ENCODE peak calls at places on chromosomes 12 and 14, in six cellular contexts. K, W, N, C, A and V are unnamed samples.

GRCh38 chr12:9405861-9406563 is 197.8 kb upstream of the PZP start:
- DNase-seq in K (no peak), W (no peak), N (no peak), C (no peak), A (no peak), V (no peak)

GRCh38 chr12:68270358-68270757 is 17.0 kb upstream of the IL22 start:
- DNase-seq in K (no peak), W (no peak), N (no peak), C (no peak), A (no peak), V (no peak)

GRCh38 chr12:78726854-78727253 is 137.7 kb upstream of the SYT1 start:
- DNase-seq in K (no peak), W (no peak), N (no peak), C (no peak), A (no peak), V (no peak)

GRCh38 chr12:109575683-109576082 is 2.1 kb downstream of the MVK start:
- DNase-seq in K (no peak), W (no peak), N (no peak), C (no peak), A (no peak), V (no peak)

GRCh38 chr14:37591941-37592287 is 3.1 kb downstream of the FOXA1 start:
- DNase-seq in K (no peak), W (no peak), N (no peak), C (no peak), A (no peak), V (no peak)

GRCh38 chr12:46523863-46524770 is 151.5 kb upstream of the SLC38A2 start:
- DNase-seq in K (no peak), W (peak; percentile 95), N (peak; percentile 92), C (peak; percentile 91), A (no peak), V (no peak)

GRCh38 chr14:94550041-94550440 is 11.2 kb upstream of the SERPINA4 start:
- DNase-seq in K (no peak), W (no peak), N (no peak), C (no peak), A (peak; percentile 28), V (no peak)

GRCh38 chr12:88299567-88300101 is 157.5 kb downstream of the TMTC3 start:
- DNase-seq in K (no peak), W (peak; percentile 95), N (peak; percentile 78), C (peak; percentile 98), A (no peak), V (no peak)

GRCh38 chr12:1630081-1630826 is 1.2 kb downstream of the WNT5B start:
- DNase-seq in K (peak; percentile 68), W (no peak), N (no peak), C (peak; percentile 56), A (peak; percentile 89), V (no peak)

GRCh38 chr14:94614802-94615201 is 2.6 kb downstream of the SERPINA3 start:
- DNase-seq in K (no peak), W (no peak), N (no peak), C (no peak), A (peak; percentile 75), V (no peak)

GRCh38 chr12:2383276-2384028 is 330.7 kb downstream of the CACNA1C start:
- DNase-seq in K (no peak), W (no peak), N (no peak), C (no peak), A (peak; percentile 50), V (no peak)

GRCh38 chr12:41663487-41664258 is 475.6 kb downstream of the PDZRN4 start:
- DNase-seq in K (no peak), W (no peak), N (no peak), C (peak; percentile 17), A (no peak), V (no peak)

GRCh38 chr14:47442206-47442605 is 233.2 kb downstream of the MDGA2 start:
- DNase-seq in K (peak; percentile 6), W (no peak), N (no peak), C (no peak), A (no peak), V (peak; percentile 10)

GRCh38 chr12:4911316-4911994 is 1.8 kb downstream of the KCNA1 start:
- DNase-seq in K (no peak), W (no peak), N (no peak), C (no peak), A (no peak), V (no peak)

GRCh38 chr12:4909734-4910501 is at the start of gene KCNA1:
- DNase-seq in K (peak; percentile 53), W (peak; percentile 7), N (no peak), C (peak; percentile 10), A (no peak), V (peak; percentile 44)

GRCh38 chr12:4909397-4909733 is 340 bp upstream of the KCNA1 start:
- DNase-seq in K (peak; percentile 53), W (no peak), N (no peak), C (no peak), A (no peak), V (peak; percentile 30)

GRCh38 chr12:4910502-4911315 is 1.0 kb downstream of the KCNA1 start:
- DNase-seq in K (peak; percentile 17), W (peak; percentile 3), N (no peak), C (peak; percentile 5), A (no peak), V (peak; percentile 31)

DNA sequence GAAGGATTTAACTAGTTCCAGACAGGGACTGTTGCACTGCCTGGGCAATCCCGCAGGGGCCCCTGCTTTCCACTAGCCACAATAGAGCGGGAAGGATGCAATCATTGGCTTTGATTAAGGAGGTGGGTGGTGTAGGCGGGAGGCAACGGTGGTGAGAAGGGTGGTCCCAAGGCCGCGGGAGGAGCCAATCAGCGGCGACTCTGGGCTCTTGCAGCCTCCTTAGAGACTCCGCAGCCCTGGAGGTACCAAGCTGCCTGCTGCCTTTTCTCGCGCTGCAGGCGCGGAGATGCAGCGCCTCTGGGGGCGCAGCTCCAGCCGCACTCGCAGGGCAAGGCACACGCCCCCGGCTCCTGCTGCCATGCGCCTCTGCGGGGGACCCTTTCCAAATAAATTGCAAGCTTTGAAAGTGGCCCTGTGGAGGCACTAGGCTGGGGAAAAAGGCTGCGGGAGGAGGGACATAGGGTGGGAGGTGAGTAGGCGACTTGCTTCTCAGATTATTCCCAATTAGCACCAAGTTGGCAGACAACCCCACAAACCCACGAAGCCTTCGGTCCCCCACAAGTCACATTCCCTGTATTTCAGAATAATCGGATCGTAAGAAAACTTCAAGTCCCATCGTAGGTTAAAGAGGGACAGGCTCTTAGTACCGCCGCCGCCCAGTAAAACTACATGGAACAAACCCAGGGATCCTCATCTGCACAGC is 860 bp upstream of the KCNA1 start:
- DNase-seq in K (peak; percentile 72), W (no peak), N (no peak), C (no peak), A (no peak), V (peak; percentile 57)
- TF ChIP-seq CTCF in K (no peak), W (no peak), N (no peak), C (no peak), A (no peak), V (peak; percentile 61)

GRCh38 chr12:14893471-14894250 is 8.0 kb upstream of the MGP start:
- DNase-seq in K (no peak), W (peak; percentile 61), N (no peak), C (no peak), A (no peak), V (no peak)

GRCh38 chr12:14896477-14897184 is 11.0 kb upstream of the MGP start:
- DNase-seq in K (no peak), W (peak; percentile 98), N (peak; percentile 52), C (peak; percentile 67), A (no peak), V (no peak)

DNA sequence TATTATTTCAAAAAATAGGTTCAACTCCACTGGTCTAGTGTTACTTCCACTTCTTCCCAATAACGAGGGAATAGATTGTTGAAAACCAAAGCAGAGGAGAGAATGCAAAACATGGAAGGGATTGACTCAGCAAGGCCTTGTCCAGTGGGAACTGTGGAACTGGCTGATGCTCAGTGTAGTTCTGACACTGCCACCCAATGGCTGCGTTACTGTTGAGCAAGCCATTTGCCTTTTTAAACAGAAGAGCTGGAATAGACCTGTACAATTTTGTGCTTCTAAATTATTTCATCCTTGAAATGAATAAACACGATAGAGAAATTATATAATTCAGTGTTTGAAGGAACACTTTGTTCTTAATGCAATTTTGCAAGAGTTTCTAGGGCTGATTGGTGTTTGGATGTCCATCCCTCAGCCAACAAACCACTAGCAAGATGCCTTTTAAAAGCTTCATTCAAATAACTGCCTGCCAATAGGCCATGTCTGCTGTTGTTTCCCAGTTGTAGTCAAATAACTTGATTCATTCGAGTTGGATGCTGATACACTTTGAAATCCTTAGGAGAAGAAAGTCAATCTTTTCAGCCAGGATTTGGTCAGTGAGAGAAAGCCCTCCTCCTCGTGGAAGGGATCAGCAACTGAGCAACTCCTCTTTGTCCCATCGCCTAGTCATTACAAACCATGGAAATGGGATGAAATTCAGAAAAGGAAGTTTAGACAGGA is 7.2 kb upstream of the MGP start:
- DNase-seq in K (no peak), W (peak; percentile 69), N (no peak), C (no peak), A (no peak), V (no peak)
- TF ChIP-seq CTCF in K (no peak), W (peak; percentile 52), N (no peak), C (no peak), A (no peak), V (no peak)

GRCh38 chr14:75578786-75579781 is 664 bp downstream of the FLVCR2 start:
- DNase-seq in K (no peak), W (no peak), N (no peak), C (peak; percentile 24), A (peak; percentile 88), V (peak; percentile 10)
- TF ChIP-seq CTCF in K (no peak), W (no peak), N (peak; percentile 25), C (no peak), A (no peak), V (peak; percentile 23)

GRCh38 chr12:126742326-126742725 is 1524.6 kb upstream of the TMEM132C start:
- DNase-seq in K (no peak), W (peak; percentile 8), N (no peak), C (no peak), A (no peak), V (no peak)
- TF ChIP-seq CTCF in K (no peak), W (no peak), N (no peak), C (no peak), A (no peak), V (no peak)

DNA sequence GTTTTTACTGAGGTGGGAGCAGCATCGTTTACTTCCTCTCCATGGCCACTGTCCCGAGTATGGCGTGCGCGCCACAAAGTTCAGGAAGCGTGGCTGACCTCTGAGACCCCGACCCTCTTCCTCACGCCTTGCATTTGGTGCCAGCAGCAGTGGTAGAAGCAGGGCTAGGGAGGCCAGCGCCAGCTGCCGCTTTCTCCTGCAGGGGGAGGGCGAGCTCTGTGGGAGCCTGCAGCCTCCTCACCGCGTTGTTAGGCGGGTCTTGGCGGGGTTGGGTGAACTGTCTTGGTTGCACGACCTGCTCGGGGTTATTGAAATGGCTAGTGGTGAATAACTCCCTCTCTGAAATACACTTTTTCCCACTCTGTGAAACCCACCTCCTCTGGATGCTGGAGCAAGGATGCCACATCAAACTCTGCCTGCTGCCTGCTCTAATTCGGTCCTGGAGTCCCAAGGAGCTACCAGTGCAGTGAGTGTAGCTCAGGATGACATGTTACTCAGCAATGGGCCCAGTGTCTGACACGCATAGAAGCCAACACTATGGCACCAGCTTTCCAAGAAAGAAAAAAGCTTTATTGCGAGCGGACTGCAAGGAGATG is 22.3 kb upstream of the TDRD9 start:
- DNase-seq in K (peak; percentile 43), W (no peak), N (no peak), C (no peak), A (no peak), V (no peak)
- TF ChIP-seq CTCF in K (no peak), W (peak; percentile 18), N (peak; percentile 37), C (no peak), A (no peak), V (peak; percentile 18)

GRCh38 chr14:99862111-99862510 is 68.9 kb downstream of the EML1 start:
- DNase-seq in K (no peak), W (peak; percentile 51), N (no peak), C (no peak), A (no peak), V (no peak)
- TF ChIP-seq CTCF in K (no peak), W (no peak), N (no peak), C (no peak), A (no peak), V (no peak)

GRCh38 chr14:100641274-100641860 is 54.1 kb upstream of the BEGAIN start:
- DNase-seq in K (no peak), W (no peak), N (no peak), C (no peak), A (no peak), V (no peak)
- TF ChIP-seq CTCF in K (no peak), W (no peak), N (no peak), C (no peak), A (no peak), V (no peak)